ENCODE peak calls at places on chromosomes 5 and 9, in eight cellular contexts. C, J, G, A, N, L, Q and Z are unnamed samples.

GRCh38 chr5:29897916-29898315 is 1295.6 kb upstream of the CDH6 start:
- DNase-seq in C (no peak), J (no peak), G (no peak), A (no peak), N (no peak), L (no peak), Q (peak; percentile 2), Z (no peak)

GRCh38 chr5:112283943-112284342 is 135.1 kb downstream of the EPB41L4A start:
- DNase-seq in C (no peak), J (no peak), G (no peak), A (no peak), N (no peak), L (no peak), Q (no peak), Z (no peak)

GRCh38 chr5:37251673-37252072 is 2.5 kb upstream of the CPLANE1 start:
- DNase-seq in C (no peak), J (no peak), G (no peak), A (no peak), N (no peak), L (no peak), Q (no peak), Z (no peak)

GRCh38 chr9:95004452-95005275 is 278.2 kb downstream of the AOPEP start:
- DNase-seq in C (peak; percentile 59), J (no peak), G (peak; percentile 68), A (peak; percentile 78), N (no peak), L (no peak), Q (peak; percentile 29), Z (peak; percentile 77)

GRCh38 chr5:132464155-132464939 is 26.2 kb downstream of the IRF1 start:
- DNase-seq in C (peak; percentile 80), J (no peak), G (no peak), A (no peak), N (no peak), L (no peak), Q (peak; percentile 36), Z (peak; percentile 59)

GRCh38 chr9:75962186-75963036 is 71.9 kb downstream of the PCSK5 start:
- DNase-seq in C (no peak), J (no peak), G (peak; percentile 70), A (peak; percentile 74), N (no peak), L (no peak), Q (no peak), Z (peak; percentile 53)

GRCh38 chr9:546235-546634 is 295.3 kb upstream of the DMRT1 start:
- DNase-seq in C (no peak), J (no peak), G (no peak), A (no peak), N (no peak), L (no peak), Q (peak; percentile 67), Z (no peak)

GRCh38 chr9:114276908-114277821 is 45.7 kb upstream of the ORM1 start:
- DNase-seq in C (no peak), J (no peak), G (peak; percentile 7), A (peak; percentile 10), N (no peak), L (peak; percentile 2), Q (no peak), Z (no peak)

GRCh38 chr5:34804398-34804797 is 34.6 kb upstream of the TTC23L start:
- DNase-seq in C (no peak), J (no peak), G (no peak), A (no peak), N (no peak), L (no peak), Q (no peak), Z (no peak)

GRCh38 chr9:121278535-121279169 is 10.7 kb downstream of the GSN start:
- DNase-seq in C (peak; percentile 86), J (no peak), G (no peak), A (peak; percentile 72), N (no peak), L (no peak), Q (peak; percentile 73), Z (peak; percentile 55)

GRCh38 chr5:34516686-34517085 is 139.4 kb upstream of the RAI14 start:
- DNase-seq in C (no peak), J (no peak), G (no peak), A (no peak), N (no peak), L (no peak), Q (no peak), Z (no peak)

GRCh38 chr9:32456564-32456963 is 69.4 kb downstream of the RIGI start:
- DNase-seq in C (no peak), J (no peak), G (no peak), A (no peak), N (no peak), L (no peak), Q (peak; percentile 9), Z (no peak)

GRCh38 chr5:25436452-25436851 is 791.7 kb upstream of the CDH10 start:
- DNase-seq in C (no peak), J (no peak), G (no peak), A (no peak), N (no peak), L (no peak), Q (no peak), Z (no peak)

GRCh38 chr5:10635861-10636350 is 72.0 kb downstream of the ANKRD33B start:
- DNase-seq in C (no peak), J (no peak), G (no peak), A (no peak), N (no peak), L (no peak), Q (no peak), Z (no peak)

GRCh38 chr5:10636363-10637142 is 72.7 kb downstream of the ANKRD33B start:
- DNase-seq in C (no peak), J (no peak), G (no peak), A (no peak), N (no peak), L (no peak), Q (no peak), Z (no peak)

GRCh38 chr5:10637944-10638343 is 74.1 kb downstream of the ANKRD33B start:
- DNase-seq in C (no peak), J (no peak), G (no peak), A (no peak), N (no peak), L (no peak), Q (no peak), Z (no peak)

GRCh38 chr5:10642367-10642766 is 78.5 kb downstream of the ANKRD33B start:
- DNase-seq in C (no peak), J (no peak), G (no peak), A (no peak), N (no peak), L (no peak), Q (no peak), Z (no peak)

DNA sequence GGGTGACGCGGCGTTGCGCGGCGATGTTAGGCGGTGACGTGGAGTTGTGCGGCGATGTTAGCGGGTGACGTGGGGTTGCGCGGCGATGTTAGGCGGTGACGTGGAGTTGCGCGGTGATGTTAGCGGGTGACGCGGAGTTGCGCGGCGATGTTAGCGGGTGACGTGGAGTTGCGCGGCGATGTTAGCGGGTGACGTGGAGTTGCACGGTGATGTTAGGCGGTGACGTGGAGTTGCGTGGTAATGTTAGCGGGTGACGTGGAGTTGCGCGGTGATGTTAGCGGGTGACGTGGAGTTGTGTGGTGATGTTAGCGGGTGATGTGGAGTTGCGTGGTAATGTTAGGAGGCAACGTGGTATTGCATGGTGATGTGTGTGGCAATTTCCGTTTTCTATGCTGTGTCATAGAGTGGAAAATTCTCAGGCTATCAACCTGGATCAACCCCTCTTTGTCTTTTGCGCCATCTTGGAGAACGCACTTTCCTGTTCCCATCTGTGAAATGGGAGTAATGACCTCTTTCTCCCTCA is 76.0 kb downstream of the ANKRD33B start:
- DNase-seq in C (no peak), J (no peak), G (no peak), A (no peak), N (no peak), L (no peak), Q (no peak), Z (no peak)
- H3K4me1 ChIP-seq in C (no peaks in the 10 kb centered on the region), J (no peaks in the 10 kb centered on the region), G (no peaks in the 10 kb centered on the region), A (no peaks in the 10 kb centered on the region), N (no peaks in the 10 kb centered on the region), L (no peaks in the 10 kb centered on the region), Q (peaks cover 6% of the 10 kb centered on the region), Z (peaks cover 5% of the 10 kb centered on the region)

DNA sequence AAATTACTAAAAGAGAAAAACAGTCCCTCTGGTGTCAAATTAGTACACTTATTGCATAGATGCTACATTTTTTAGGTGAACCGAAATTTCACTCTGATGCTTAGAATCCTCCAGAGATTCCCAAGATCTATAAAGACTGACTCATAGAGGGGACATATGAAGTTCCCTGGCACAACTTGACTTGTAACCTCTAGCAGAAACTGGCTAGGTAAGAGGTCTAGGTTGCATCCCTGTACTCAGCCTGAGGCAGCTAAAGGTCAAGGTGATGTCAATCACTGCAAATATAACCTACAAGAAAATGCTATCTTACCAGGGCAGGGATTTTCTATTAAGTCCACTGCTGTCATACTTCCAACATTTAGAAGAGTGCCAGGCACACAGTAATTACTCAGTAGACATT is 24.2 kb downstream of the HOMER1 start:
- DNase-seq in C (no peak), J (no peak), G (no peak), A (no peak), N (no peak), L (no peak), Q (no peak), Z (no peak)
- H3K4me1 ChIP-seq in C (no peaks in the 10 kb centered on the region), J (no peaks in the 10 kb centered on the region), G (peaks cover 57% of the 10 kb centered on the region), A (no peaks in the 10 kb centered on the region), N (no peaks in the 10 kb centered on the region), L (no peaks in the 10 kb centered on the region), Q (no peaks in the 10 kb centered on the region), Z (no peaks in the 10 kb centered on the region)

GRCh38 chr5:143398451-143399237 is 4.8 kb downstream of the NR3C1 start:
- DNase-seq in C (no peak), J (no peak), G (no peak), A (no peak), N (no peak), L (no peak), Q (no peak), Z (no peak)
- H3K4me1 ChIP-seq in C (peaks cover 16% of the 10 kb centered on the region), J (peaks cover 19% of the 10 kb centered on the region), G (peaks cover 97% of the 10 kb centered on the region), A (peaks cover 75% of the 10 kb centered on the region), N (peaks cover 43% of the 10 kb centered on the region), L (peaks cover 28% of the 10 kb centered on the region), Q (peaks cover 10% of the 10 kb centered on the region), Z (peaks cover 15% of the 10 kb centered on the region)

GRCh38 chr5:78600656-78601452 is 47.7 kb downstream of the LHFPL2 start:
- DNase-seq in C (no peak), J (peak; percentile 27), G (no peak), A (no peak), N (no peak), L (no peak), Q (no peak), Z (no peak)
- H3K4me1 ChIP-seq in C (no peaks in the 10 kb centered on the region), J (peaks cover 98% of the 10 kb centered on the region), G (peaks cover 29% of the 10 kb centered on the region), A (no peaks in the 10 kb centered on the region), N (no peaks in the 10 kb centered on the region), L (peaks cover 16% of the 10 kb centered on the region), Q (no peaks in the 10 kb centered on the region), Z (peaks cover 15% of the 10 kb centered on the region)

DNA sequence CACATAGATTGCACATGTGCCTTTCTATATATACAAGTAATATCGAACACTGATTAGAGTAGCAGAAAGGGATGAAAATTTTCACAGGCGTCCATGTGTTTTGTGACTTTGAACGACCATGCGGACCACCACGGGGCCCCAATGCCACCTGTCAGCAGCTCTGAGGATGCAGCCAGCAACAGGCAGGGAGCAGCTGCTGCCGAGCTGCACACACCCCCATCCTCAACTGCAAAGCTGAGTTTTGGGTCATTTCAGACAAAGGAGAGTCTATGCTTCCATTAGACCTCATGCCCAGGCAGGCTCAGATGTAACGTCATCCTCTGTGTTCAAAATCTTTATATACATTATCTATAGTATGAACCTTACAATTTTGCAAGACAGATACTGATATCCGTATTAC is 503.8 kb downstream of the IRX1 start:
- DNase-seq in C (no peak), J (no peak), G (no peak), A (no peak), N (no peak), L (no peak), Q (no peak), Z (no peak)
- H3K4me1 ChIP-seq in C (no peaks in the 10 kb centered on the region), J (no peaks in the 10 kb centered on the region), G (peaks cover 41% of the 10 kb centered on the region), A (no peaks in the 10 kb centered on the region), N (no peaks in the 10 kb centered on the region), L (no peaks in the 10 kb centered on the region), Q (no peaks in the 10 kb centered on the region), Z (no peaks in the 10 kb centered on the region)